ENCODE peak calls at places on chromosomes 6 and 20, in four cellular contexts. One of them, this sample, is unnamed.

GRCh38 chr6:56573624-56574023 is 69.1 kb downstream of the DST start:
- DNase-seq in IMR-90: peak
- DNase-seq in stomach: no peak
- DNase-seq in ascending aorta: no peak
- DNase-seq in this sample: no peak

GRCh38 chr20:60292001-60292520 is 333.8 kb downstream of the CDH26 start:
- DNase-seq in stomach: no peak
- DNase-seq in ascending aorta: no peak
- DNase-seq in IMR-90: no peak
- DNase-seq in this sample: no peak

GRCh38 chr6:95819939-95820338 is 195.8 kb upstream of the FUT9 start:
- DNase-seq in IMR-90: no peak
- DNase-seq in stomach: no peak
- DNase-seq in ascending aorta: no peak
- DNase-seq in this sample: no peak

GRCh38 chr6:18893540-18894269 is 506.6 kb downstream of the RNF144B start:
- DNase-seq in ascending aorta: no peak
- DNase-seq in IMR-90: no peak
- DNase-seq in stomach: peak
- DNase-seq in this sample: no peak

GRCh38 chr6:2432258-2432657 is 186.9 kb upstream of the GMDS start:
- DNase-seq in stomach: no peak
- DNase-seq in IMR-90: peak
- DNase-seq in ascending aorta: no peak
- DNase-seq in this sample: no peak

GRCh38 chr20:51128198-51128597 is 105.3 kb upstream of the KCNG1 start:
- DNase-seq in stomach: no peak
- DNase-seq in IMR-90: peak
- DNase-seq in ascending aorta: no peak
- DNase-seq in this sample: no peak

GRCh38 chr6:13249817-13250216 is 78.5 kb downstream of the TBC1D7 start:
- DNase-seq in IMR-90: no peak
- DNase-seq in ascending aorta: no peak
- DNase-seq in stomach: no peak
- DNase-seq in this sample: no peak

GRCh38 chr6:149012040-149012545 is 265.3 kb downstream of the UST start:
- DNase-seq in IMR-90: peak
- DNase-seq in stomach: no peak
- DNase-seq in ascending aorta: no peak
- DNase-seq in this sample: no peak

GRCh38 chr6:83226517-83226916 is 33.4 kb downstream of the RWDD2A start:
- DNase-seq in ascending aorta: no peak
- DNase-seq in IMR-90: peak
- DNase-seq in stomach: no peak
- DNase-seq in this sample: no peak

GRCh38 chr6:37622639-37623038 is 75.0 kb downstream of the MDGA1 start:
- DNase-seq in stomach: no peak
- DNase-seq in ascending aorta: no peak
- DNase-seq in IMR-90: no peak
- DNase-seq in this sample: no peak

GRCh38 chr6:42569102-42570028 is 5.5 kb downstream of the UBR2 start:
- DNase-seq in stomach: no peak
- DNase-seq in ascending aorta: no peak
- DNase-seq in IMR-90: peak
- DNase-seq in this sample: no peak

GRCh38 chr6:10425973-10426780 is 11.3 kb upstream of the TFAP2A start:
- DNase-seq in ascending aorta: no peak
- DNase-seq in IMR-90: no peak
- DNase-seq in stomach: peak
- DNase-seq in this sample: no peak

GRCh38 chr6:148313483-148313882 is 29.2 kb upstream of the SASH1 start:
- DNase-seq in IMR-90: no peak
- DNase-seq in ascending aorta: no peak
- DNase-seq in stomach: no peak
- DNase-seq in this sample: no peak

GRCh38 chr20:62366370-62367135 is 559 bp downstream of the LAMA5 start:
- DNase-seq in IMR-90: no peak
- DNase-seq in stomach: no peak
- DNase-seq in ascending aorta: no peak
- DNase-seq in this sample: no peak

GRCh38 chr20:57323034-57323433 is 6.6 kb upstream of the SPO11 start:
- DNase-seq in ascending aorta: no peak
- DNase-seq in IMR-90: no peak
- DNase-seq in stomach: no peak
- DNase-seq in this sample: no peak

GRCh38 chr6:135922170-135922569 is 70.7 kb downstream of the PDE7B start:
- DNase-seq in ascending aorta: no peak
- DNase-seq in IMR-90: peak
- DNase-seq in stomach: no peak
- DNase-seq in this sample: no peak

GRCh38 chr6:109979033-109979921 is 1.2 kb downstream of the GPR6 start:
- DNase-seq in stomach: no peak
- DNase-seq in ascending aorta: no peak
- DNase-seq in IMR-90: no peak
- DNase-seq in this sample: no peak

GRCh38 chr6:3041606-3042005 is 26.7 kb upstream of the RIPK1 start:
- DNase-seq in ascending aorta: no peak
- DNase-seq in stomach: no peak
- DNase-seq in IMR-90: no peak
- DNase-seq in this sample: no peak

GRCh38 chr6:145798530-145798929 is 16.1 kb downstream of the FBXO30 start:
- DNase-seq in stomach: no peak
- DNase-seq in ascending aorta: no peak
- DNase-seq in IMR-90: peak
- DNase-seq in this sample: no peak

GRCh38 chr20:38315290-38315966 is 11.5 kb downstream of the BPI start:
- DNase-seq in IMR-90: peak
- DNase-seq in stomach: no peak
- DNase-seq in ascending aorta: no peak
- DNase-seq in this sample: no peak
- TF ChIP-seq CTCF in IMR-90: no peak
- TF ChIP-seq CTCF in stomach: no peak
- TF ChIP-seq CTCF in ascending aorta: no peak
- TF ChIP-seq CTCF in this sample: no peak

GRCh38 chr6:117344444-117345291 is 79.3 kb downstream of the VGLL2 start:
- DNase-seq in stomach: no peak
- DNase-seq in IMR-90: no peak
- DNase-seq in ascending aorta: no peak
- DNase-seq in this sample: no peak
- TF ChIP-seq CTCF in stomach: no peak
- TF ChIP-seq CTCF in IMR-90: no peak
- TF ChIP-seq CTCF in ascending aorta: no peak
- TF ChIP-seq CTCF in this sample: no peak

GRCh38 chr20:2741463-2741862 is 48.9 kb downstream of the EBF4 start:
- DNase-seq in ascending aorta: no peak
- DNase-seq in IMR-90: no peak
- DNase-seq in stomach: no peak
- DNase-seq in this sample: no peak

GRCh38 chr20:2740702-2741101 is 48.1 kb downstream of the EBF4 start:
- DNase-seq in ascending aorta: no peak
- DNase-seq in IMR-90: no peak
- DNase-seq in stomach: no peak
- DNase-seq in this sample: no peak

GRCh38 chr20:2742431-2742830 is 49.9 kb downstream of the EBF4 start:
- DNase-seq in ascending aorta: no peak
- DNase-seq in stomach: no peak
- DNase-seq in IMR-90: no peak
- DNase-seq in this sample: peak

GRCh38 chr20:2742934-2743559 is 50.5 kb downstream of the EBF4 start:
- DNase-seq in IMR-90: peak
- DNase-seq in ascending aorta: no peak
- DNase-seq in stomach: peak
- DNase-seq in this sample: peak

DNA sequence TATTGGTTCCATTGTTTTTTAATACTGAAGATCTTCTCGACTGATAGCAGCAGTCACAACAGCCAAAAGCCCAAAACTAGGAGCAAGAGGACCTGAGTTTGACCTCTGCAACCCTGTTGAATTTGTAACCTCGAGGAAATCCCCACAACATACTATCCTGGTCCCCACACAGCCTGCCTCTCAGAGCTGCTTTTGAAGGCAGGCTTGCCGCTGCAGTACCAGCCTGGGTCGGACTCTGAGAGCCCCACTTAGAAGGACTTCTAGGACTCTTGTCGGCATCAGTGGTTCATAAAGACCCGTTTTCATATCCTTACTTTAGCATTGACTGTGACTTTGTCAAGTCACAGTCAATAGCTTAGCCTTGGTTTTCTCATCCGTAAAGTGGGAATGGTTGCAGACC is 49.3 kb downstream of the EBF4 start:
- DNase-seq in ascending aorta: no peak
- DNase-seq in IMR-90: no peak
- DNase-seq in stomach: no peak
- DNase-seq in this sample: peak
- TF ChIP-seq CTCF in ascending aorta: no peak
- TF ChIP-seq CTCF in IMR-90: no peak
- TF ChIP-seq CTCF in stomach: no peak
- TF ChIP-seq CTCF in this sample: no peak

DNA sequence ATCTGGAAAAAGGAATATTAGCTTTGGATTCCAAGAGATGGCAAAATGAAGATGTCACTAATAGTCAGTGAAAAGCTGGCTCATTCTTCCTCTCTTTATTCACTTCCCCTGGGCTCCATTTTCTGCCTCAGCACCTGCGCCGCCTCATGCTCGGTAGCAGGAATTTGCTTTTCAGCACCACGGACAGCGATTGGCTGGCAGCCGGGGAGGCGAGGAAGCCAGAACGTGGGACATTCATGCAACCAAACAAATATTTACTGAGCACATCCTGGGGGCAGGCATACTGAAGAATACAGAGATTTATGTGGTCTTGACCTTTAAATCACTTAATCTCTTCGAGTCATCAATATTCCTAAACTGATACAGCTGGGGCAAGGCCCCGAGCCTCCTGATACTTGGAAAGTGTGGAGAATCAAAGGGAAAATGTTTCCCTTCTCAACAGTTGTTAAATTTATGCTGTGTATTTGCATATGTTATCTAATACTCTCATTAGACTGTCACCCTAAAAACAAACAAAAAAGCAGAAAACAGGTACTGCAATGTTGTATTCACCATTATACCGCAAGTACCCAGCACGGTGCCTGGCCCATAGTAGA is 12.1 kb upstream of the PDYN start:
- DNase-seq in ascending aorta: no peak
- DNase-seq in stomach: peak
- DNase-seq in IMR-90: peak
- DNase-seq in this sample: peak
- TF ChIP-seq CTCF in ascending aorta: no peak
- TF ChIP-seq CTCF in stomach: no peak
- TF ChIP-seq CTCF in IMR-90: no peak
- TF ChIP-seq CTCF in this sample: no peak

DNA sequence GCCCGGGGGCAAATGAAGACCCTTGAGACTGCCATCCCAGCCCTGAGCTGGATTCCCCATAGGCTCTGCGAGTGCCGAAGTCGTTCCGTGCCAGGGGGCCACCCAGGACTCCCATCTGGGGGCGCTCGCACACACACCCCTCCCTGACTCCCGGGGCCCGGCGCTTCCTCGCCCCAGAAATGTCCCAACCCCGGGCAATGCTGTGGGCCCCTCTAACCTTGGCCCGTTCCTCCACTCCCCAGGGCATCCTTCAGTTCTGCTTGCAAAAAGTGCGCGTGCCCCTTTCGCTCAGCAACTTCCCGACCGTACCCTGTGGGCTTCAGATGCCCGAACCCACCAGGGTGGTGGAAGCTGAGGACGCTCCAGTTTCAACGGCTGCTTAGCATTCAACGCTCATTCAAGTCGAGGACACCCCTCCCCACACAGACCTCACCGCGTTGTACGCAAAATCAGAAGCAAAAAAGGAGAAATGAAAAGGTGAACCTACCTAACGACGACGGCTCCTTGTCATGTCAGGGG is 25.4 kb downstream of the RIPOR2 start:
- DNase-seq in IMR-90: no peak
- DNase-seq in ascending aorta: no peak
- DNase-seq in stomach: no peak
- DNase-seq in this sample: no peak
- TF ChIP-seq CTCF in IMR-90: no peak
- TF ChIP-seq CTCF in ascending aorta: no peak
- TF ChIP-seq CTCF in stomach: no peak
- TF ChIP-seq CTCF in this sample: no peak

GRCh38 chr20:11716239-11716944 is 201.3 kb upstream of the BTBD3 start:
- DNase-seq in stomach: no peak
- DNase-seq in IMR-90: peak
- DNase-seq in ascending aorta: no peak
- DNase-seq in this sample: no peak
- TF ChIP-seq CTCF in stomach: no peak
- TF ChIP-seq CTCF in IMR-90: peak
- TF ChIP-seq CTCF in ascending aorta: no peak
- TF ChIP-seq CTCF in this sample: no peak

DNA sequence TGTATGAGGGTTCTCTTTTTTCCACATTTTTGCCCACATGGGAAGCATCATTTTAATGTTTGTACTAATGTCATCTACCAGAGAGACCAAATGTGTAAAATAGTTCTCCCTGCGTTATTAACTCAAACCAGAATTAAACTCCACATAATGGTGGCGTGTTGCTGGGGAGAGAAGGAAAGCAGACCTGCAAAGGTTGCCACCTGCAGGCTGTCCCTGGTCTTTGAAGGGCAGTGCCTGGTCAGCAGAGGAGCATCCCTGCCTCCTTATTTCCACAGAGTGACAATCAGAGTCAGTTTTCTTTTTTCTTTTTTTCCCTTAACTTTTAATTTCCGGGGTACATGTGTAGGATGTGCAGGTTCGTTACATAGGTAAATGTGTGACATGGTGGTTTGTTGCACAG is 214.5 kb downstream of the TBX18 start:
- DNase-seq in ascending aorta: no peak
- DNase-seq in IMR-90: no peak
- DNase-seq in stomach: no peak
- DNase-seq in this sample: no peak
- TF ChIP-seq CTCF in ascending aorta: no peak
- TF ChIP-seq CTCF in IMR-90: no peak
- TF ChIP-seq CTCF in stomach: no peak
- TF ChIP-seq CTCF in this sample: no peak

DNA sequence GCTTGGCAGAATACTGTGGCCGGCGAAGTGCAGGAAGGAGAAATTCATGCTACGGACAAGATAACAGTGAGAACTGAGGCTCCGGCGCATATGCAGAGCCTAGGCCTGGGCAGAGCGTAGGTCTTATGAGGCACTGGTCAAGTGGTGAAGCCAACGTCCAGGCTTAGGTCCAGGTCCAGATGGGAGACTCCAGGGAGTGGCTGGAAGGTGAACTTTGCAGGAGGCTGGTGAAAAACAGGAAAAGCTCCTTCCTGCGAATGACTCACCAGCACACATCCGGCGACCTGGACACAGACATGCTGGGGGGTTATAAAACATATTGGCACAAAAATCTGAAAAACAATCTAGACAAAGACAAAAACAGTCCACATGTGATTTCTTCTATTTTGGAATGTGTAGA is 15.4 kb downstream of the C6orf141 start:
- DNase-seq in ascending aorta: no peak
- DNase-seq in stomach: no peak
- DNase-seq in IMR-90: no peak
- DNase-seq in this sample: no peak
- TF ChIP-seq CTCF in ascending aorta: no peak
- TF ChIP-seq CTCF in stomach: no peak
- TF ChIP-seq CTCF in IMR-90: no peak
- TF ChIP-seq CTCF in this sample: no peak